ENCODE peak calls at places on chromosomes 2 and 18, in five cellular contexts. One of them, this sample, is unnamed.

GRCh38 chr2:48734576-48735303 is 20.8 kb downstream of the LHCGR start:
- DNase-seq in tibial nerve: peak
- DNase-seq in Peyer's patch: no peak
- DNase-seq in breast epithelium: no peak
- DNase-seq in AG10803: peak
- DNase-seq in this sample: no peak

GRCh38 chr2:199704358-199705238 is 146.4 kb downstream of the FTCDNL1 start:
- DNase-seq in Peyer's patch: no peak
- DNase-seq in AG10803: peak
- DNase-seq in breast epithelium: no peak
- DNase-seq in tibial nerve: peak
- DNase-seq in this sample: no peak

GRCh38 chr18:76369791-76370555 is 125.1 kb downstream of the ZNF516 start:
- DNase-seq in Peyer's patch: no peak
- DNase-seq in tibial nerve: no peak
- DNase-seq in AG10803: no peak
- DNase-seq in breast epithelium: peak
- DNase-seq in this sample: no peak

GRCh38 chr2:28691774-28692281 is 59.8 kb upstream of the PPP1CB start:
- DNase-seq in AG10803: peak
- DNase-seq in breast epithelium: no peak
- DNase-seq in tibial nerve: no peak
- DNase-seq in Peyer's patch: no peak
- DNase-seq in this sample: no peak

GRCh38 chr2:136238214-136238551 is 120.2 kb upstream of the CXCR4 start:
- DNase-seq in Peyer's patch: no peak
- DNase-seq in AG10803: peak
- DNase-seq in tibial nerve: no peak
- DNase-seq in breast epithelium: no peak
- DNase-seq in this sample: no peak

GRCh38 chr2:154449951-154450658 is 248.4 kb upstream of the KCNJ3 start:
- DNase-seq in AG10803: no peak
- DNase-seq in breast epithelium: no peak
- DNase-seq in Peyer's patch: no peak
- DNase-seq in tibial nerve: no peak
- DNase-seq in this sample: no peak

GRCh38 chr18:7726522-7726921 is 159.4 kb downstream of the PTPRM start:
- DNase-seq in Peyer's patch: no peak
- DNase-seq in tibial nerve: no peak
- DNase-seq in AG10803: no peak
- DNase-seq in breast epithelium: no peak
- DNase-seq in this sample: no peak

GRCh38 chr18:48735070-48735676 is 196.3 kb downstream of the CTIF start:
- DNase-seq in Peyer's patch: no peak
- DNase-seq in breast epithelium: no peak
- DNase-seq in tibial nerve: no peak
- DNase-seq in AG10803: no peak
- DNase-seq in this sample: no peak

GRCh38 chr2:101515512-101515911 is 40.6 kb upstream of the RFX8 start:
- DNase-seq in tibial nerve: no peak
- DNase-seq in AG10803: peak
- DNase-seq in breast epithelium: no peak
- DNase-seq in Peyer's patch: no peak
- DNase-seq in this sample: no peak

GRCh38 chr2:18871430-18871829 is 282.1 kb upstream of the NT5C1B start:
- DNase-seq in breast epithelium: no peak
- DNase-seq in tibial nerve: no peak
- DNase-seq in AG10803: no peak
- DNase-seq in Peyer's patch: no peak
- DNase-seq in this sample: no peak

GRCh38 chr18:59517446-59518171 is 158.5 kb upstream of the LMAN1 start:
- DNase-seq in Peyer's patch: no peak
- DNase-seq in breast epithelium: no peak
- DNase-seq in tibial nerve: no peak
- DNase-seq in AG10803: no peak
- DNase-seq in this sample: no peak

GRCh38 chr2:120893874-120894584 is 158.4 kb downstream of the GLI2 start:
- DNase-seq in Peyer's patch: no peak
- DNase-seq in breast epithelium: no peak
- DNase-seq in AG10803: no peak
- DNase-seq in tibial nerve: no peak
- DNase-seq in this sample: no peak

GRCh38 chr2:29097569-29097968 is 17.6 kb upstream of the CLIP4 start:
- DNase-seq in breast epithelium: no peak
- DNase-seq in Peyer's patch: no peak
- DNase-seq in tibial nerve: no peak
- DNase-seq in AG10803: no peak
- DNase-seq in this sample: no peak

GRCh38 chr2:109446531-109447131 is 167.1 kb downstream of the SEPTIN10 start:
- DNase-seq in Peyer's patch: no peak
- DNase-seq in breast epithelium: no peak
- DNase-seq in AG10803: no peak
- DNase-seq in tibial nerve: no peak
- DNase-seq in this sample: no peak

GRCh38 chr2:67476808-67477790 is 80.0 kb downstream of the ETAA1 start:
- DNase-seq in Peyer's patch: no peak
- DNase-seq in AG10803: peak
- DNase-seq in breast epithelium: no peak
- DNase-seq in tibial nerve: no peak
- DNase-seq in this sample: no peak

GRCh38 chr2:118003396-118003824 is 10.5 kb downstream of the CCDC93 start:
- DNase-seq in breast epithelium: no peak
- DNase-seq in Peyer's patch: no peak
- DNase-seq in tibial nerve: peak
- DNase-seq in AG10803: peak
- DNase-seq in this sample: no peak

GRCh38 chr2:60735496-60736250 is 20.4 kb upstream of the PAPOLG start:
- DNase-seq in breast epithelium: no peak
- DNase-seq in Peyer's patch: no peak
- DNase-seq in tibial nerve: no peak
- DNase-seq in AG10803: no peak
- DNase-seq in this sample: no peak

GRCh38 chr2:134862674-134863073 is 24.3 kb downstream of the ACMSD start:
- DNase-seq in Peyer's patch: no peak
- DNase-seq in breast epithelium: no peak
- DNase-seq in AG10803: no peak
- DNase-seq in tibial nerve: no peak
- DNase-seq in this sample: no peak

GRCh38 chr18:79527656-79528055 is 131.9 kb downstream of the NFATC1 start:
- DNase-seq in Peyer's patch: peak
- DNase-seq in tibial nerve: no peak
- DNase-seq in breast epithelium: no peak
- DNase-seq in AG10803: no peak
- DNase-seq in this sample: no peak

GRCh38 chr2:28360742-28361293 is 31.8 kb upstream of the FOSL2 start:
- DNase-seq in AG10803: peak
- DNase-seq in tibial nerve: no peak
- DNase-seq in breast epithelium: no peak
- DNase-seq in Peyer's patch: no peak
- DNase-seq in this sample: no peak

GRCh38 chr2:112794131-112794733 is 9.9 kb upstream of the IL1A start:
- DNase-seq in tibial nerve: peak
- DNase-seq in breast epithelium: no peak
- DNase-seq in AG10803: peak
- DNase-seq in Peyer's patch: no peak
- DNase-seq in this sample: no peak

GRCh38 chr18:50004013-50004412 is 190.7 kb upstream of the ACAA2 start:
- DNase-seq in tibial nerve: no peak
- DNase-seq in Peyer's patch: no peak
- DNase-seq in breast epithelium: no peak
- DNase-seq in AG10803: no peak
- DNase-seq in this sample: no peak

GRCh38 chr18:79523738-79524180 is 128.0 kb downstream of the NFATC1 start:
- DNase-seq in breast epithelium: no peak
- DNase-seq in AG10803: no peak
- DNase-seq in Peyer's patch: no peak
- DNase-seq in tibial nerve: no peak
- DNase-seq in this sample: peak

GRCh38 chr2:113080134-113080533 is 12.4 kb downstream of the IL1F10 start:
- DNase-seq in tibial nerve: peak
- DNase-seq in Peyer's patch: no peak
- DNase-seq in AG10803: peak
- DNase-seq in breast epithelium: no peak
- DNase-seq in this sample: peak

GRCh38 chr18:79439201-79440023 is 43.7 kb downstream of the NFATC1 start:
- DNase-seq in breast epithelium: no peak
- DNase-seq in tibial nerve: peak
- DNase-seq in AG10803: peak
- DNase-seq in Peyer's patch: no peak
- DNase-seq in this sample: no peak

GRCh38 chr18:39162013-39162412 is 1596.4 kb upstream of the CELF4 start:
- DNase-seq in breast epithelium: no peak
- DNase-seq in AG10803: no peak
- DNase-seq in Peyer's patch: no peak
- DNase-seq in tibial nerve: no peak
- DNase-seq in this sample: no peak

GRCh38 chr18:69968073-69968472 is 20.4 kb upstream of the CD226 start:
- DNase-seq in tibial nerve: no peak
- DNase-seq in Peyer's patch: no peak
- DNase-seq in AG10803: no peak
- DNase-seq in breast epithelium: no peak
- DNase-seq in this sample: no peak

GRCh38 chr2:161139098-161139987 is 20.9 kb upstream of the TANK start:
- DNase-seq in Peyer's patch: no peak
- DNase-seq in AG10803: peak
- DNase-seq in breast epithelium: no peak
- DNase-seq in tibial nerve: no peak
- DNase-seq in this sample: peak

GRCh38 chr2:157874278-157874825 is 1.8 kb downstream of the ACVR1 start:
- DNase-seq in Peyer's patch: no peak
- DNase-seq in tibial nerve: no peak
- DNase-seq in breast epithelium: no peak
- DNase-seq in AG10803: peak
- DNase-seq in this sample: no peak

GRCh38 chr18:79869591-79870368 is 72.0 kb downstream of the KCNG2 start:
- DNase-seq in tibial nerve: no peak
- DNase-seq in breast epithelium: no peak
- DNase-seq in AG10803: no peak
- DNase-seq in Peyer's patch: no peak
- DNase-seq in this sample: no peak

GRCh38 chr2:150621800-150622199 is 134.3 kb upstream of the RND3 start:
- DNase-seq in Peyer's patch: no peak
- DNase-seq in AG10803: peak
- DNase-seq in breast epithelium: no peak
- DNase-seq in tibial nerve: no peak
- DNase-seq in this sample: no peak

GRCh38 chr2:120879401-120880295 is 144.0 kb downstream of the GLI2 start:
- DNase-seq in AG10803: peak
- DNase-seq in tibial nerve: no peak
- DNase-seq in breast epithelium: no peak
- DNase-seq in Peyer's patch: no peak
- DNase-seq in this sample: no peak

GRCh38 chr18:23737578-23737977 is 48.3 kb downstream of the LAMA3 start:
- DNase-seq in Peyer's patch: no peak
- DNase-seq in breast epithelium: no peak
- DNase-seq in tibial nerve: no peak
- DNase-seq in AG10803: no peak
- DNase-seq in this sample: no peak

GRCh38 chr2:235641333-235641732 is 147.5 kb downstream of the AGAP1 start:
- DNase-seq in tibial nerve: no peak
- DNase-seq in Peyer's patch: no peak
- DNase-seq in breast epithelium: no peak
- DNase-seq in AG10803: peak
- DNase-seq in this sample: no peak

GRCh38 chr2:17878222-17879136 is at the start of gene KCNS3:
- DNase-seq in Peyer's patch: peak
- DNase-seq in tibial nerve: no peak
- DNase-seq in breast epithelium: no peak
- DNase-seq in AG10803: peak
- DNase-seq in this sample: no peak

GRCh38 chr2:219220652-219221402 is 2.1 kb upstream of the ABCB6 start:
- DNase-seq in tibial nerve: no peak
- DNase-seq in breast epithelium: no peak
- DNase-seq in AG10803: no peak
- DNase-seq in Peyer's patch: no peak
- DNase-seq in this sample: no peak

GRCh38 chr2:219218279-219219112 is at the start of gene ABCB6:
- DNase-seq in tibial nerve: peak
- DNase-seq in AG10803: peak
- DNase-seq in breast epithelium: peak
- DNase-seq in Peyer's patch: peak
- DNase-seq in this sample: peak

GRCh38 chr2:219219781-219220532 is 1.2 kb upstream of the ABCB6 start:
- DNase-seq in tibial nerve: no peak
- DNase-seq in breast epithelium: no peak
- DNase-seq in Peyer's patch: no peak
- DNase-seq in AG10803: no peak
- DNase-seq in this sample: no peak

GRCh38 chr2:219221956-219222518 is 3.3 kb upstream of the ABCB6 start:
- DNase-seq in AG10803: no peak
- DNase-seq in breast epithelium: no peak
- DNase-seq in Peyer's patch: no peak
- DNase-seq in tibial nerve: no peak
- DNase-seq in this sample: no peak

GRCh38 chr2:219219113-219219696 is 447 bp upstream of the ABCB6 start:
- DNase-seq in breast epithelium: no peak
- DNase-seq in tibial nerve: no peak
- DNase-seq in Peyer's patch: no peak
- DNase-seq in AG10803: no peak
- DNase-seq in this sample: no peak
- H3K4me3 ChIP-seq in breast epithelium: peak
- H3K4me3 ChIP-seq in tibial nerve: peak
- H3K4me3 ChIP-seq in Peyer's patch: peak
- H3K4me3 ChIP-seq in AG10803: peak
- H3K4me3 ChIP-seq in this sample: peak

GRCh38 chr2:44562737-44563136 is 201.0 kb downstream of the CAMKMT start:
- DNase-seq in Peyer's patch: no peak
- DNase-seq in tibial nerve: no peak
- DNase-seq in AG10803: no peak
- DNase-seq in breast epithelium: no peak
- DNase-seq in this sample: no peak
- H3K4me3 ChIP-seq in Peyer's patch: no peak
- H3K4me3 ChIP-seq in tibial nerve: no peak
- H3K4me3 ChIP-seq in AG10803: no peak
- H3K4me3 ChIP-seq in breast epithelium: no peak
- H3K4me3 ChIP-seq in this sample: no peak

GRCh38 chr2:240946654-240947053 is 40.5 kb downstream of the CROCC2 start:
- DNase-seq in AG10803: peak
- DNase-seq in Peyer's patch: peak
- DNase-seq in tibial nerve: no peak
- DNase-seq in breast epithelium: peak
- DNase-seq in this sample: no peak
- H3K4me3 ChIP-seq in AG10803: no peak
- H3K4me3 ChIP-seq in Peyer's patch: no peak
- H3K4me3 ChIP-seq in tibial nerve: no peak
- H3K4me3 ChIP-seq in breast epithelium: no peak
- H3K4me3 ChIP-seq in this sample: no peak

DNA sequence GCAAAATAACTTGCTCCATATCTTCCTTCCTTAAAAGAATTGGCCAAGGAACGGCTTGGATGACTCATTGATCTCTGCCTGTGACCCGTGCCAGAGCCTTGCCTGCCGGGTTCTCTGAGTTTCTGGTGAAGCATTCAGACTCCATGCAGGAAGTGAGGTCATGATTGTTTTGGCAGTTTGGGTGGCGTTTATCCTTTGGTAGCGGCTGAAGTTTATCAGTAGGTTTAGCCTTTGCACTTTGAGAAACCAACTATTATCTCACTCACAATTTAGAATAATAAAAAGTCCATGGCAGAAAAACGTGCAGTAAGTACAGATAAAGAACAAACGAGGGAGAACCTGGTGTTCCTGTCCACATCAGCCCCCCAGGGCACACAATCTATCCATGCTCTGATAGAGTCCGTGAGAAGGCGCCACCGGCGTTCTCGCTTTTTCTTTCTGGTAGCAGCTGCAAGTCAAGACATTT is 15.0 kb upstream of the CTAGE1 start:
- DNase-seq in AG10803: peak
- DNase-seq in tibial nerve: peak
- DNase-seq in Peyer's patch: peak
- DNase-seq in breast epithelium: no peak
- DNase-seq in this sample: no peak
- H3K4me3 ChIP-seq in AG10803: no peak
- H3K4me3 ChIP-seq in tibial nerve: no peak
- H3K4me3 ChIP-seq in Peyer's patch: no peak
- H3K4me3 ChIP-seq in breast epithelium: no peak
- H3K4me3 ChIP-seq in this sample: no peak

This sample was measured in CD8-positive, alpha-beta memory T cell.